ENCODE peak calls at places on chromosomes 16 and 17, in seven cellular contexts. F is K562, Z is H1, U is GM12878, G is HCT116, X is SK-N-SH, K is HepG2. J is an unnamed sample.

GRCh38 chr17:77089118-77089477 is 51.7 kb upstream of the SEC14L1 start:
- DNase-seq in F (no peak), Z (no peak), U (no peak), G (no peak), X (no peak), K (peak), J (no peak)

GRCh38 chr16:85158702-85159225 is 46.5 kb upstream of the CIBAR2 start:
- DNase-seq in F (no peak), Z (no peak), U (no peak), G (no peak), X (no peak), K (no peak), J (no peak)

GRCh38 chr17:2057714-2058520 is 3.0 kb downstream of the HIC1 start:
- DNase-seq in F (no peak), Z (no peak), U (no peak), G (no peak), X (no peak), K (no peak), J (no peak)

GRCh38 chr16:51951668-51952298 is 595.2 kb downstream of the TOX3 start:
- DNase-seq in F (no peak), Z (peak), U (no peak), G (no peak), X (no peak), K (no peak), J (no peak)

GRCh38 chr17:35612924-35613521 is 25.9 kb downstream of the AP2B1 start:
- DNase-seq in F (peak), Z (no peak), U (no peak), G (peak), X (peak), K (peak), J (peak)

GRCh38 chr17:6350806-6351205 is 84.1 kb downstream of the AIPL1 start:
- DNase-seq in F (no peak), Z (no peak), U (no peak), G (no peak), X (no peak), K (no peak), J (no peak)

GRCh38 chr17:31487648-31488263 is 96.3 kb downstream of the RAB11FIP4 start:
- DNase-seq in F (peak), Z (peak), U (no peak), G (peak), X (peak), K (peak), J (peak)

GRCh38 chr16:77306050-77306616 is 106.9 kb downstream of the SYCE1L start:
- DNase-seq in F (no peak), Z (no peak), U (no peak), G (no peak), X (no peak), K (no peak), J (no peak)

GRCh38 chr17:47280072-47280811 is 26.6 kb downstream of the ITGB3 start:
- DNase-seq in F (peak), Z (no peak), U (no peak), G (no peak), X (no peak), K (no peak), J (no peak)

GRCh38 chr17:58637011-58637570 is 54.8 kb downstream of the TEX14 start:
- DNase-seq in F (no peak), Z (no peak), U (no peak), G (no peak), X (no peak), K (no peak), J (no peak)

GRCh38 chr17:79066963-79067362 is 7.7 kb upstream of the ENGASE start:
- DNase-seq in F (no peak), Z (no peak), U (no peak), G (no peak), X (no peak), K (no peak), J (no peak)

GRCh38 chr16:50942143-50942542 is 200.3 kb downstream of the CYLD start:
- DNase-seq in F (no peak), Z (no peak), U (no peak), G (no peak), X (no peak), K (no peak), J (no peak)

GRCh38 chr17:34201225-34201624 is 53.9 kb upstream of the CCL2 start:
- DNase-seq in F (no peak), Z (no peak), U (no peak), G (no peak), X (no peak), K (no peak), J (no peak)

GRCh38 chr17:237406-237955 is 56.0 kb upstream of the DOC2B start:
- DNase-seq in F (no peak), Z (no peak), U (no peak), G (no peak), X (no peak), K (no peak), J (no peak)

GRCh38 chr16:83704656-83705055 is 103.1 kb upstream of the HSBP1 start:
- DNase-seq in F (no peak), Z (no peak), U (no peak), G (no peak), X (no peak), K (no peak), J (no peak)

GRCh38 chr17:51165680-51166197 is 472 bp upstream of the NME2 start:
- DNase-seq in F (peak), Z (no peak), U (no peak), G (no peak), X (peak), K (no peak), J (no peak)

GRCh38 chr17:2798188-2798587 is 1.9 kb downstream of the RAP1GAP2 start:
- DNase-seq in F (no peak), Z (no peak), U (no peak), G (no peak), X (no peak), K (no peak), J (no peak)

GRCh38 chr17:75909812-75910274 is 5.2 kb upstream of the MRPL38 start:
- DNase-seq in F (no peak), Z (no peak), U (no peak), G (no peak), X (peak), K (no peak), J (no peak)

GRCh38 chr17:67718325-67718941 is 697 bp downstream of the NOL11 start:
- DNase-seq in F (peak), Z (no peak), U (no peak), G (no peak), X (peak), K (peak), J (peak)

GRCh38 chr17:75697651-75698291 is 23.5 kb upstream of the ITGB4 start:
- DNase-seq in F (no peak), Z (no peak), U (no peak), G (no peak), X (no peak), K (peak), J (no peak)

GRCh38 chr17:3687949-3688614 is 7.9 kb downstream of the P2RX5 start:
- DNase-seq in F (peak), Z (no peak), U (no peak), G (no peak), X (peak), K (no peak), J (no peak)

GRCh38 chr17:69809331-69809730 is 265.7 kb upstream of the KCNJ16 start:
- DNase-seq in F (no peak), Z (no peak), U (no peak), G (no peak), X (no peak), K (no peak), J (no peak)

GRCh38 chr17:44558349-44559287 is 1.3 kb downstream of the FZD2 start:
- DNase-seq in F (no peak), Z (no peak), U (no peak), G (no peak), X (no peak), K (no peak), J (no peak)

GRCh38 chr17:42676424-42677011 is at the start of gene PLEKHH3:
- DNase-seq in F (no peak), Z (no peak), U (no peak), G (no peak), X (no peak), K (no peak), J (no peak)

GRCh38 chr17:44754276-44754675 is 4.5 kb upstream of the ADAM11 start:
- DNase-seq in F (no peak), Z (no peak), U (no peak), G (no peak), X (no peak), K (no peak), J (no peak)

GRCh38 chr16:3059723-3060242 is 5.7 kb upstream of the IL32 start:
- DNase-seq in F (no peak), Z (no peak), U (no peak), G (no peak), X (no peak), K (no peak), J (no peak)

GRCh38 chr16:3650631-3651265 is 3.7 kb upstream of the DNASE1 start:
- DNase-seq in F (no peak), Z (no peak), U (no peak), G (no peak), X (no peak), K (no peak), J (no peak)

GRCh38 chr17:55420776-55421178 is 858 bp downstream of the MMD start:
- DNase-seq in F (peak), Z (no peak), U (no peak), G (no peak), X (peak), K (no peak), J (peak)

GRCh38 chr17:324151-324571 is 28.4 kb downstream of the RPH3AL start:
- DNase-seq in F (no peak), Z (no peak), U (no peak), G (no peak), X (no peak), K (no peak), J (no peak)

GRCh38 chr16:8686031-8686621 is 11.7 kb downstream of the ABAT start:
- DNase-seq in F (no peak), Z (no peak), U (no peak), G (no peak), X (peak), K (no peak), J (peak)

GRCh38 chr16:1049113-1049975 is 23.2 kb upstream of the SSTR5 start:
- DNase-seq in F (no peak), Z (no peak), U (no peak), G (no peak), X (no peak), K (no peak), J (no peak)

GRCh38 chr17:62163847-62164246 is 98.8 kb upstream of the MED13 start:
- DNase-seq in F (no peak), Z (no peak), U (no peak), G (peak), X (no peak), K (peak), J (peak)

GRCh38 chr17:48908853-48909394 is 717 bp downstream of the UBE2Z start:
- DNase-seq in F (peak), Z (peak), U (peak), G (peak), X (peak), K (peak), J (peak)

GRCh38 chr16:81445143-81445922 is 725 bp downstream of the CMIP start:
- DNase-seq in F (peak), Z (no peak), U (no peak), G (no peak), X (peak), K (no peak), J (peak)

GRCh38 chr17:61635913-61636432 is 45.0 kb upstream of the NACA2 start:
- DNase-seq in F (peak), Z (no peak), U (peak), G (peak), X (peak), K (peak), J (peak)

GRCh38 chr17:27296427-27296979 is 2.6 kb downstream of the WSB1 start:
- DNase-seq in F (no peak), Z (no peak), U (no peak), G (no peak), X (no peak), K (no peak), J (no peak)

DNA sequence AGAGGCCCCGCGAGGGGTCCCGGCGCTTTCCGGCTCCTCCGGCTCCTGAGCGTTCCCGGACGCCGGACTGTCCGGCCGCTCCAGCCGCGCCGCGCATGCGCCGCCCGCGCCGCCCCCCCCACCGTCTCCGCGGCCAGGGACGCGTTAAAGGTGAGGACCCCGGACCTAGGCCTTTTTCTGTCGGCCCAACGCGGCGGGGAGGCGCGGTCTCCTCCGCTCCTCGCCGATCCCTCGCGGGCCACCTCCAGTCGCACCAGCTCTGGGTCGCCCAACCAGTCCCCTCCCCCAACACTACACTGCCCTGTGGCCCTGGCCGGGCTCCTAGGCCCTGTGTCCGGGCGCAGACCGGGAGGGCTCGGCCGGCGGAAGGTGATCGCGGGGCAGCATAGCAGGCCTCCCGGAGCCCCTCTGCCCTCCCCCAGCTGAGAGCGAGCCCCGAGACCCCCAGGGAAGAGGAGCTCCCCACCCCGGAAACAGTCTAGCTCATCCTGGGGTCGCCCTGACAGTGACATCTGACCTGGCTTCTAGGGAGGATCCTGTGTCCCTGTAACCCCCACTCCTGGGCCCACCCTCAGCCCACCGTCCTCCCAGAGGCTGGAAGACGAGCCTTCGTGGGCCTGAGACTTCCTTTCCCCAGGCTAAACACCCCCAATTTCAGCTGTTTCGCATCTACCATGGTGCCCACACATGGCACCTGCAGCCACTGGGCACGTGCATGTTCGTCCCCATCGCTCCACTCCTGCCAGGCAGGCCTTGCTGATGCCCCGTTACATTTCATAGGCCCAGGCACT is 14.7 kb upstream of the BCAR1 start:
- DNase-seq in F (peak), Z (no peak), U (no peak), G (no peak), X (peak), K (peak), J (peak)
- TF ChIP-seq JUND in F (no peak), Z (no peak), U (no peak), G (no peak), X (no peak), K (peak), J (no peak)

GRCh38 chr16:29962344-29962994 is 590 bp downstream of the TMEM219 start:
- DNase-seq in F (peak), Z (no peak), U (no peak), G (no peak), X (no peak), K (peak), J (no peak)
- TF ChIP-seq JUND in F (no peak), Z (no peak), U (no peak), G (no peak), X (no peak), K (no peak), J (no peak)

DNA sequence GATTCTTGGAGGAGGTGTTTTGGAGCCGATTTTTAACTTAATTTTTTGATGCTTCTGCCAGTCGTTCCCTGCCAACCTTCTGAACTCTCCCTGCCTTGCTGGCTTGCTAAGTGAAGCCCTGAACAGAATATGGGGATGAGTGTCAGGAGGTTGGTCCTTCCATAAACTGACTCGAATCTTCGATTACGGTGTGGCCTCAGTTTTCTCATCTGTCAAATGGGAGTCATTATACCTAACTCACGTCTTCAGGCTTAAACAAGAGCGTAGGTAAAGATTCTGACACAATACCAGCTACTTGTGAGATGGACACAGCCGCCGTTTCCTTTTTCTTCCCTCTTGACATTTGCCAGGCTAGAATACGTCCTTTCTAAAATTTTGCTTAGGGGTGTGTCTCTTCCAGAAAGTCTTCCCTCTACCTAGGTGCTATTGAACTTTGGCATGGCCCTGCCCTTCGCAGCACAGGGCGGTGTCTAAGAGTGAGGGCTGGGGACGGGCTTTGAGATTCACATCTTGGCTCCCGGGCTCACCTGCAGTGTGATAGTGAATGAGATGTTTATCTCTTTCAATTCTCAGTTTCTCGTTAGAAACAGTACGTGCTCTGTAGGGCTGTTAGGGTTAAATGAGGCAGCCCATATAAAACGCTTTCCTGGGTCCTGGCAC is 190.6 kb upstream of the SDK2 start:
- DNase-seq in F (no peak), Z (no peak), U (no peak), G (no peak), X (no peak), K (no peak), J (no peak)
- TF ChIP-seq JUND in F (no peak), Z (no peak), U (no peak), G (no peak), X (no peak), K (no peak), J (no peak)

GRCh38 chr17:17280613-17281549 is at the start of gene COPS3:
- DNase-seq in F (peak), Z (peak), U (peak), G (peak), X (peak), K (peak), J (peak)
- TF ChIP-seq JUND in F (no peak), Z (no peak), U (no peak), G (no peak), X (no peak), K (no peak), J (no peak)

GRCh38 chr16:21708533-21709115 is 44.9 kb downstream of the OTOA start:
- DNase-seq in F (peak), Z (no peak), U (peak), G (peak), X (peak), K (peak), J (peak)
- TF ChIP-seq JUND in F (no peak), Z (no peak), U (no peak), G (no peak), X (no peak), K (no peak), J (no peak)

J was measured in T47D.